ENCODE peak calls at places on chromosomes 5 and 9, in six cellular contexts. J, X, W, V, A and R are unnamed samples.

GRCh38 chr5:159788835-159789331 is 127.4 kb upstream of the ADRA1B start:
- DNase-seq in W (no peak), V (no peak), J (no peak), X (no peak), A (no peak), R (no peak)

GRCh38 chr9:27528278-27528885 is 1.2 kb downstream of the MOB3B start:
- DNase-seq in W (peak), J (peak), A (peak), V (peak), X (no peak), R (peak)

GRCh38 chr9:81477669-81478068 is 211.7 kb downstream of the TLE1 start:
- DNase-seq in W (no peak), X (no peak), A (peak), V (no peak), J (no peak), R (no peak)

GRCh38 chr5:180463916-180464602 is 30.1 kb upstream of the CNOT6 start:
- DNase-seq in J (no peak), A (no peak), W (no peak), X (no peak), V (no peak), R (no peak)

GRCh38 chr5:33423018-33423630 is 17.6 kb upstream of the TARS1 start:
- DNase-seq in W (no peak), X (peak), V (no peak), J (no peak), A (no peak), R (no peak)

GRCh38 chr5:134958755-134959154 is 9.0 kb upstream of the CATSPER3 start:
- DNase-seq in W (no peak), A (no peak), J (no peak), V (no peak), X (no peak), R (no peak)

GRCh38 chr5:139492700-139493192 is 10.2 kb upstream of the STING1 start:
- DNase-seq in X (no peak), V (no peak), A (no peak), W (no peak), J (no peak), R (no peak)

GRCh38 chr5:174327317-174327864 is 281.9 kb downstream of the NSG2 start:
- DNase-seq in X (peak), V (peak), J (peak), A (peak), W (peak), R (peak)

GRCh38 chr9:116048072-116048471 is 105.5 kb upstream of the PAPPA start:
- DNase-seq in V (no peak), W (no peak), X (no peak), A (no peak), J (no peak), R (no peak)

GRCh38 chr5:83244516-83244915 is 167.2 kb downstream of the XRCC4 start:
- DNase-seq in W (no peak), A (no peak), V (no peak), J (no peak), X (no peak), R (no peak)

GRCh38 chr9:106376689-106377088 is 486.3 kb upstream of the ZNF462 start:
- DNase-seq in J (no peak), X (no peak), W (no peak), A (no peak), V (no peak), R (no peak)

GRCh38 chr5:171387970-171388815 is 544 bp downstream of the NPM1 start:
- DNase-seq in X (peak), J (peak), W (peak), V (peak), A (peak), R (peak)

GRCh38 chr5:33788922-33789321 is 102.9 kb downstream of the ADAMTS12 start:
- DNase-seq in W (no peak), V (no peak), J (no peak), A (no peak), X (no peak), R (no peak)

GRCh38 chr5:5315068-5315835 is 107.2 kb upstream of the ICE1 start:
- DNase-seq in A (no peak), V (no peak), J (no peak), X (no peak), W (no peak), R (no peak)